ENCODE peak calls at places on chromosomes 13 and 19, in six cellular contexts. S is trophoblast cell, F is IMR-90, M is H1, T is neuronal stem cell, W is mesenchymal stem cell. H is an unnamed sample.

GRCh38 chr13:110152351-110152750 is 154.6 kb downstream of the COL4A1 start:
- DNase-seq in S (no peak), F (no peak), M (no peak), T (no peak), W (no peak), H (no peak)

GRCh38 chr19:14732510-14732909 is 42.7 kb downstream of the ZNF333 start:
- DNase-seq in S (no peak), F (no peak), M (no peak), T (no peak), W (no peak), H (no peak)

GRCh38 chr19:42386974-42387707 is 3.0 kb downstream of the CNFN start:
- DNase-seq in S (peak; percentile 71), F (peak; percentile 33), M (peak; percentile 94), T (peak; percentile 71), W (peak; percentile 70), H (peak; percentile 91)

GRCh38 chr19:19615086-19615485 is 3.4 kb downstream of the PBX4 start:
- DNase-seq in S (peak; percentile 63), F (peak; percentile 46), M (no peak), T (no peak), W (peak; percentile 25), H (no peak)

GRCh38 chr13:85729296-85729695 is 69.9 kb downstream of the SLITRK6 start:
- DNase-seq in S (peak; percentile 3), F (peak; percentile 78), M (no peak), T (no peak), W (peak; percentile 76), H (no peak)

GRCh38 chr13:27006519-27007161 is 165.0 kb downstream of the USP12 start:
- DNase-seq in S (no peak), F (peak; percentile 12), M (peak; percentile 68), T (no peak), W (peak; percentile 60), H (peak; percentile 59)

GRCh38 chr19:11549386-11549953 is 9.6 kb downstream of the ELOF1 start:
- DNase-seq in S (no peak), F (no peak), M (no peak), T (no peak), W (no peak), H (no peak)

GRCh38 chr13:77751513-77752456 is 54.3 kb downstream of the SLAIN1 start:
- DNase-seq in S (peak; percentile 77), F (peak; percentile 37), M (no peak), T (peak; percentile 42), W (peak; percentile 56), H (peak; percentile 41)

GRCh38 chr19:40716031-40716654 is 543 bp downstream of the COQ8B start:
- DNase-seq in S (peak; percentile 87), F (peak; percentile 95), M (peak; percentile 49), T (no peak), W (no peak), H (peak; percentile 35)

GRCh38 chr19:30168760-30169159 is 203.4 kb upstream of the ZNF536 start:
- DNase-seq in S (no peak), F (no peak), M (no peak), T (no peak), W (no peak), H (no peak)

GRCh38 chr13:98842858-98843481 is 90.5 kb upstream of the SLC15A1 start:
- DNase-seq in S (peak; percentile 80), F (peak; percentile 80), M (peak; percentile 87), T (peak; percentile 68), W (peak; percentile 76), H (peak; percentile 82)

GRCh38 chr13:21964686-21965085 is 293.8 kb downstream of the FGF9 start:
- DNase-seq in S (no peak), F (peak; percentile 53), M (no peak), T (no peak), W (no peak), H (no peak)

GRCh38 chr13:34207334-34207733 is 389.4 kb downstream of the RFC3 start:
- DNase-seq in S (peak; percentile 12), F (peak; percentile 70), M (no peak), T (no peak), W (peak; percentile 75), H (no peak)

GRCh38 chr13:49300716-49301589 is 53.2 kb downstream of the CDADC1 start:
- DNase-seq in S (peak; percentile 77), F (peak; percentile 76), M (peak; percentile 57), T (peak; percentile 52), W (peak; percentile 79), H (peak; percentile 76)

GRCh38 chr13:33217256-33217655 is 68.3 kb downstream of the STARD13 start:
- DNase-seq in S (no peak), F (no peak), M (no peak), T (no peak), W (no peak), H (no peak)

GRCh38 chr13:76971215-76971614 is 20.7 kb upstream of the CLN5 start:
- DNase-seq in S (no peak), F (no peak), M (no peak), T (no peak), W (no peak), H (no peak)

GRCh38 chr13:107210216-107211010 is 642.5 kb upstream of the ARGLU1 start:
- DNase-seq in S (no peak), F (peak; percentile 20), M (no peak), T (no peak), W (peak; percentile 75), H (no peak)

GRCh38 chr13:107211073-107211472 is 643.1 kb upstream of the ARGLU1 start:
- DNase-seq in S (peak; percentile 87), F (peak; percentile 97), M (peak; percentile 84), T (peak; percentile 70), W (peak; percentile 96), H (peak; percentile 64)

GRCh38 chr13:107208889-107209288 is 641.0 kb upstream of the ARGLU1 start:
- DNase-seq in S (no peak), F (no peak), M (no peak), T (no peak), W (no peak), H (no peak)

GRCh38 chr13:107205318-107206112 is 637.6 kb upstream of the ARGLU1 start:
- DNase-seq in S (peak; percentile 76), F (peak; percentile 66), M (peak; percentile 88), T (peak; percentile 58), W (peak; percentile 73), H (peak; percentile 86)

DNA sequence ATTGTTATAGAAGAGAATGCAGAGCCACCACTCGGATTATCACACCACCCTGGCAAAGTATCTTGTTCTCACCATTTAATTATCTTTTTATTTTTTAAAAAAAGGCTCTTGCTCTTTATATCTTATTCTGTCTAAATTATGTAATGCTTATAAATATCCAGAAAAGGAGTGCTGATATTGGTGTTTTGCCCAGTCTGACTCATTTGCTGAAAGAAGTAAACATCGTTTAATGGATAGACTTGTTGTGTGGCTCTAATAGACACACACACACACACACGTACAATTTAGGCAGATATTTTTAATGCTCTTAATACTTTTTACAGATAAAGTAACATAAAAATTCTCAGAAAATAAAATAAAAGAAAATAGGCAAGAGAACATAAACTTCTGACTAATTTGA is 641.9 kb upstream of the ARGLU1 start:
- DNase-seq in S (no peak), F (peak; percentile 80), M (no peak), T (no peak), W (peak; percentile 67), H (no peak)
- H4K91ac ChIP-seq in S (no peak overlapping the region), F (no peak overlapping the region), M (no peak overlapping the region), T (no peak overlapping the region), W (no peak overlapping the region), H (no peak overlapping the region)

GRCh38 chr19:49362048-49362925 is at the start of gene TEAD2:
- DNase-seq in S (peak; percentile 43), F (peak; percentile 47), M (peak; percentile 79), T (peak; percentile 75), W (peak; percentile 78), H (peak; percentile 81)
- H3K4ac ChIP-seq in S (peak within 1 kb of the TSS; percentile 98), F (peak within 1 kb of the TSS; percentile 100), M (peak within 1 kb of the TSS; percentile 98), T (peak within 1 kb of the TSS; percentile 96), W (peak within 1 kb of the TSS; percentile 100), H (peak within 1 kb of the TSS; percentile 100)

GRCh38 chr13:97139704-97140103 is 82.4 kb upstream of the MBNL2 start:
- DNase-seq in S (no peak), F (no peak), M (no peak), T (no peak), W (peak; percentile 14), H (no peak)

GRCh38 chr13:97133554-97133953 is 88.6 kb upstream of the MBNL2 start:
- DNase-seq in S (no peak), F (no peak), M (no peak), T (no peak), W (no peak), H (no peak)

GRCh38 chr13:97133955-97134354 is 88.2 kb upstream of the MBNL2 start:
- DNase-seq in S (peak; percentile 34), F (no peak), M (no peak), T (no peak), W (no peak), H (no peak)

GRCh38 chr13:97134364-97135095 is 87.6 kb upstream of the MBNL2 start:
- DNase-seq in S (no peak), F (peak; percentile 29), M (no peak), T (no peak), W (peak; percentile 52), H (no peak)

DNA sequence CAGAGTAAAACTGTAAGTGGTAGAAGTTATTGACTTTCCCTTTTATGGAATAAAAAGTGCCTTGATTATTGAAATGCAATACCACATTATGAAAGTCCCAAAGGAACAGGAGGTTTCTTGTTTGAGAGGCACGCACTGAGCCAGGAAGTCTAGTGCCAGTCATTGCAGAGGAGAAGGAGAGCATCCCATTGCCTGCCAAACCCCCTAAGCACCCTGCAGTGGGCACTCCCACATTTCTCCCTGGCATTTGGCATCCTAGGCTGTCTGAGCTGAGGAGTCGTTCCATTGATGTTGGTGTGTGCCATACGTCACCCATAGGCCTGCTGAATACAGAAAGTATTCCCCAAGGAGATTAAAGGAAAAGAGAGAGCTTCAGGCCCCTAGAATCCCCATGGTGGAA is 85.7 kb upstream of the MBNL2 start:
- DNase-seq in S (no peak), F (no peak), M (no peak), T (no peak), W (no peak), H (no peak)
- H4K91ac ChIP-seq in S (no peak overlapping the region), F (no peak overlapping the region), M (no peak overlapping the region), T (no peak overlapping the region), W (no peak overlapping the region), H (no peak overlapping the region)

GRCh38 chr19:27793128-27793643 is 1419.8 kb downstream of the UQCRFS1 start:
- DNase-seq in S (peak; percentile 46), F (peak; percentile 58), M (peak; percentile 83), T (peak; percentile 65), W (peak; percentile 77), H (peak; percentile 96)

GRCh38 chr19:27794444-27795042 is 1418.4 kb downstream of the UQCRFS1 start:
- DNase-seq in S (no peak), F (peak; percentile 47), M (peak; percentile 61), T (peak; percentile 3), W (peak; percentile 61), H (peak; percentile 59)

GRCh38 chr19:27795369-27795768 is 1417.6 kb downstream of the UQCRFS1 start:
- DNase-seq in S (no peak), F (no peak), M (no peak), T (no peak), W (no peak), H (no peak)

GRCh38 chr19:27793644-27794443 is 1419.1 kb downstream of the UQCRFS1 start:
- DNase-seq in S (peak; percentile 86), F (peak; percentile 93), M (peak; percentile 88), T (peak; percentile 81), W (peak; percentile 96), H (peak; percentile 96)

DNA sequence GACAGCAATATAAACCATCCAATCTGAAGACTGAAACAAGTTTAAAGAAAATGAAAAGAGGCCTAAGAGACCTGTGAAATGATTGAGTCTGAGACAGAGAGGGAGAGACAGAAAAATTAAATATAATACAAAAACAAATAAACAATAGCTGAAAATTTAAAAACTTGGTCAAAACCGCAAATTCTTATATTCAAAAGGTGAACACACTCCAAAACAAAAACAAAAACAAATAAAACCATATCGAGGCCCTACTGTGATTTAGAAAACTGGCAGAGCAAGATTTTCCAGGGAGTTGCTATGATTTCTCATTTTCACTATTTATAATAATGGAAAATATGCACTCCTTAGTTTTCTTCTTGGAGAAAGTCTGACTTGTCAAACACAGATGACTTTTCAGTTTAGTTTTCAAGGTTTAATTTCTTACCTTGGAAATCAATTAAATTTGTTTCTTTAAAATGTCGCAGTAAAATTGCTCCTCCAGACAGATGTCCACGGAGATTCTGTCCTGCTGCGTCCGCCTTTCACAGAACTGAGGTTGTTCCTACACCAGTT is 1420.3 kb downstream of the UQCRFS1 start:
- DNase-seq in S (no peak), F (no peak), M (no peak), T (no peak), W (no peak), H (no peak)
- H3K4ac ChIP-seq in S (no peak overlapping the region), F (peak overlapping the region; percentile 54), M (no peak overlapping the region), T (no peak overlapping the region), W (peak overlapping the region; percentile 82), H (no peak overlapping the region)